ENCODE peak calls at places on chromosome 4, in six cellular contexts. U is CD8-positive, alpha-beta T cell; D is OCI-LY7; W is kidney epithelial cell; L is psoas muscle; C is ascending aorta. G is an unnamed sample.

GRCh38 chr4:41505161-41505653 is 32.8 kb upstream of the LIMCH1 start:
- DNase-seq in U (no peak), D (no peak), W (no peak), L (peak), C (peak), G (peak)

GRCh38 chr4:39686997-39687396 is 10.9 kb upstream of the UBE2K start:
- DNase-seq in U (no peak), D (no peak), W (no peak), L (no peak), C (no peak), G (no peak)

GRCh38 chr4:48642421-48643144 is 137.5 kb downstream of the FRYL start:
- DNase-seq in U (no peak), D (no peak), W (no peak), L (no peak), C (no peak), G (no peak)

GRCh38 chr4:170270628-170271027 is 180.9 kb upstream of the AADAT start:
- DNase-seq in U (no peak), D (no peak), W (no peak), L (no peak), C (no peak), G (no peak)

GRCh38 chr4:55553442-55553841 is 6.7 kb upstream of the CLOCK start:
- DNase-seq in U (no peak), D (peak), W (no peak), L (peak), C (no peak), G (no peak)

GRCh38 chr4:128570380-128570779 is 239.1 kb upstream of the JADE1 start:
- DNase-seq in U (no peak), D (no peak), W (no peak), L (peak), C (peak), G (no peak)

GRCh38 chr4:11817088-11817487 is 388.4 kb upstream of the HS3ST1 start:
- DNase-seq in U (no peak), D (no peak), W (no peak), L (no peak), C (no peak), G (no peak)

GRCh38 chr4:62324215-62324614 is 1124.1 kb downstream of the ADGRL3 start:
- DNase-seq in U (no peak), D (no peak), W (no peak), L (no peak), C (no peak), G (no peak)

GRCh38 chr4:97942951-97943350 is 200.3 kb downstream of the STPG2 start:
- DNase-seq in U (no peak), D (no peak), W (no peak), L (no peak), C (no peak), G (no peak)

GRCh38 chr4:118226611-118227010 is 126.2 kb downstream of the PRSS12 start:
- DNase-seq in U (no peak), D (no peak), W (no peak), L (no peak), C (no peak), G (no peak)

GRCh38 chr4:69823481-69824186 is 36.3 kb downstream of the SULT1E1 start:
- DNase-seq in U (peak), D (peak), W (no peak), L (no peak), C (no peak), G (no peak)
- TF ChIP-seq CTCF in U (peak), D (peak), W (peak), L (no peak), C (no peak), G (peak)

GRCh38 chr4:53656421-53656981 is 65.2 kb upstream of the LNX1 start:
- DNase-seq in U (no peak), D (no peak), W (no peak), L (no peak), C (no peak), G (no peak)

GRCh38 chr4:53649357-53649756 is 58.1 kb upstream of the LNX1 start:
- DNase-seq in U (no peak), D (no peak), W (no peak), L (no peak), C (no peak), G (no peak)

GRCh38 chr4:53654300-53654758 is 63.0 kb upstream of the LNX1 start:
- DNase-seq in U (no peak), D (no peak), W (no peak), L (no peak), C (no peak), G (peak)

GRCh38 chr4:53651142-53651720 is 59.9 kb upstream of the LNX1 start:
- DNase-seq in U (no peak), D (no peak), W (no peak), L (no peak), C (no peak), G (peak)

GRCh38 chr4:53653484-53654053 is 62.3 kb upstream of the LNX1 start:
- DNase-seq in U (no peak), D (peak), W (peak), L (no peak), C (no peak), G (no peak)
- H3K4me3 ChIP-seq in U (no peak), D (no peak), W (no peak), L (no peak), C (no peak), G (no peak)

DNA sequence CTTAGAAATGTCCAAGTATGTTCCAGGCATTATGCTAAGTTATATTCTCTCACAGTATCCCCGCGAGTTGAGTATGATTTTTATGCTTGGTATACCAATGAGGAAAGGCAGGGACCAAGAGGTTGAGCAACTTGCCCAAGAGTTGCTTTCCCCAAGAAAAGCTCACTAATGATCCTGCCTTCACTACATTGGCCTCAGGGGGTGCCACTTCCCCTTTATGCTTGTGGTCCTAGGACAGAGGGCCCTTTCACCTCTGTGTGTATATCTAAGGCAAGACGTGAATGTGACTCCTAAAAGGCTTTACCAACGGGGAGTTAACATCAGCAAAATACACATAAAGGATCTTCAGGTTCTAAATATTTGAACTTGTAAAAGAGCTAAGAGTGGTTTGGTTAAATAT is 164.4 kb upstream of the CPEB2 start:
- DNase-seq in U (no peak), D (peak), W (no peak), L (no peak), C (no peak), G (no peak)
- TF ChIP-seq CTCF in U (no peak), D (peak), W (peak), L (no peak), C (no peak), G (peak)

GRCh38 chr4:24166501-24166900 is 276.7 kb upstream of the PPARGC1A start:
- DNase-seq in U (no peak), D (no peak), W (no peak), L (no peak), C (no peak), G (no peak)
- H3K4me3 ChIP-seq in U (no peak), D (no peak), W (no peak), L (no peak), C (no peak), G (no peak)

GRCh38 chr4:168063031-168063430 is 29.3 kb upstream of the ANXA10 start:
- DNase-seq in U (no peak), D (no peak), W (no peak), L (no peak), C (no peak), G (no peak)

GRCh38 chr4:168051526-168051925 is 40.8 kb upstream of the ANXA10 start:
- DNase-seq in U (no peak), D (no peak), W (no peak), L (no peak), C (no peak), G (no peak)

GRCh38 chr4:168059251-168059650 is 33.1 kb upstream of the ANXA10 start:
- DNase-seq in U (no peak), D (no peak), W (no peak), L (no peak), C (no peak), G (no peak)

GRCh38 chr4:168057412-168057811 is 34.9 kb upstream of the ANXA10 start:
- DNase-seq in U (no peak), D (no peak), W (no peak), L (no peak), C (no peak), G (no peak)
- TF ChIP-seq CTCF in U (no peak), D (no peak), W (no peak), L (no peak), C (no peak), G (no peak)

GRCh38 chr4:76211769-76212168 is 1.9 kb downstream of the SCARB2 start:
- DNase-seq in U (no peak), D (no peak), W (no peak), L (no peak), C (no peak), G (no peak)
- H3K4me3 ChIP-seq in U (no peak), D (no peak), W (peak), L (peak), C (peak), G (peak)

DNA sequence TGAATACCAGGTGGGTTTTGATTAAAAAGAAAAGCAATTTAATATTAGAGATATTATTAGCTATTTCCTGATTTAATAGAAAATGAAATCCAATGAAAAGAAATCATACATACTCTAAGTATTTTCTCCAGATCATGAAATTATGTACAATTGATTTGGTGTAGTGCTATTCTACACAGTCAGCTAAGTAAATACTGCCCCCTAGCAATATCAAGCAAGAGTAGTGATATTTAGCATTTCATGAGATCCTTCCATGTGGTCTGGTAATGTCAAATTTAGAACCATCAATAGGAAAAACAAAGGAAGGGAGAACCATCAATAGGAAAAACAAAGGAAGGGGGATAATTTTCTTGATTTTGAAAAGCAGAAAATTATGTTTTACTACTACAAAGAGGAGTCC is 114.6 kb downstream of the TBCK start:
- DNase-seq in U (no peak), D (peak), W (no peak), L (no peak), C (no peak), G (peak)
- TF ChIP-seq CTCF in U (no peak), D (peak), W (peak), L (peak), C (no peak), G (peak)

G was measured in retinal pigment epithelial cell.